ENCODE peak calls at places on chromosomes 4 and X, in four cellular contexts. Z is epithelial cell of proximal tubule, I is GM23248, K is EL. T is an unnamed sample.

GRCh38 chr4:3775011-3775410 is 8.8 kb downstream of the ADRA2C start:
- DNase-seq in Z (no peak), K (no peak), I (no peak), T (no peak)

GRCh38 chr4:156790866-156791265 is 180.7 kb downstream of the PDGFC start:
- DNase-seq in I (peak; percentile 75), K (peak; percentile 86), Z (no peak), T (peak; percentile 52)

GRCh38 chrX:537156-537555 is 93.4 kb upstream of the SHOX start:
- DNase-seq in Z (no peak), I (no peak), K (no peak), T (no peak)

GRCh38 chr4:2009651-2010233 is 968 bp upstream of the NELFA start:
- DNase-seq in Z (peak; percentile 59), I (peak; percentile 86), K (peak; percentile 61), T (peak; percentile 25)

GRCh38 chr4:87896020-87896621 is 63.4 kb downstream of the MEPE start:
- DNase-seq in I (peak; percentile 75), K (peak; percentile 89), Z (peak; percentile 91), T (peak; percentile 87)

GRCh38 chr4:72468904-72469502 is 100.0 kb downstream of the ADAMTS3 start:
- DNase-seq in I (peak; percentile 54), K (peak; percentile 32), Z (no peak), T (no peak)

GRCh38 chrX:15988661-15989603 is 134.3 kb upstream of the AP1S2 start:
- DNase-seq in I (peak; percentile 73), Z (peak; percentile 66), K (peak; percentile 66), T (peak; percentile 55)

GRCh38 chrX:40434947-40435346 is 145.8 kb upstream of the ATP6AP2 start:
- DNase-seq in Z (no peak), K (peak; percentile 0), I (peak; percentile 20), T (no peak)

GRCh38 chrX:68488657-68489056 is 10.2 kb upstream of the YIPF6 start:
- DNase-seq in Z (no peak), I (no peak), K (no peak), T (no peak)

GRCh38 chrX:123504047-123504446 is 228.8 kb downstream of the THOC2 start:
- DNase-seq in I (peak; percentile 60), K (peak; percentile 48), Z (no peak), T (no peak)

GRCh38 chr4:1540601-1541375 is 134.5 kb upstream of the NKX1-1 start:
- DNase-seq in K (no peak), I (no peak), Z (no peak), T (no peak)

GRCh38 chrX:103520391-103520790 is 1.1 kb upstream of the RAB40A start:
- DNase-seq in K (peak; percentile 56), Z (no peak), I (peak; percentile 35), T (no peak)

GRCh38 chrX:119218198-119218597 is 17.9 kb upstream of the PGRMC1 start:
- DNase-seq in K (no peak), I (peak; percentile 49), Z (no peak), T (no peak)

GRCh38 chr4:174156239-174156826 is 127.1 kb downstream of the FBXO8 start:
- DNase-seq in K (peak; percentile 33), Z (peak; percentile 4), I (peak; percentile 63), T (no peak)

GRCh38 chr4:84965558-84966381 is 720 bp downstream of the WDFY3 start:
- DNase-seq in K (peak; percentile 55), Z (no peak), I (peak; percentile 74), T (no peak)